ENCODE peak calls at places on chromosomes 16 and 17, in ten cellular contexts. K, I, D, S, X, A, E, W, U and C are unnamed samples. For H3K27me3, the result is how much of the 10 kb centered on the place peaks cover.

GRCh38 chr16:72620348-72620747 is 427.6 kb downstream of the ZFHX3 start:
- DNase-seq in D (no peak), X (no peak), S (no peak), I (no peak), E (no peak), W (no peak), U (no peak), A (no peak), K (no peak), C (no peak)

GRCh38 chr16:57386381-57386951 is 14.2 kb downstream of the CX3CL1 start:
- DNase-seq in S (no peak), E (no peak), D (no peak), X (no peak), I (no peak), A (no peak), U (peak), W (no peak), K (no peak), C (no peak)

GRCh38 chr16:85799497-85800320 is at the start of the genes COX4I1 and EMC8:
- DNase-seq in U (peak), A (peak), W (peak), E (peak), S (peak), K (peak), D (peak), X (peak), I (peak), C (peak)

GRCh38 chr16:10935491-10935890 is 6.8 kb downstream of the DEXI start:
- DNase-seq in U (no peak), E (no peak), D (no peak), S (no peak), A (no peak), W (no peak), I (no peak), X (no peak), K (no peak), C (no peak)

GRCh38 chr16:25523183-25523582 is 168.6 kb upstream of the HS3ST4 start:
- DNase-seq in E (no peak), U (no peak), K (peak), S (peak), X (no peak), W (no peak), I (no peak), D (no peak), A (no peak), C (no peak)

GRCh38 chr17:35700157-35700556 is 31.3 kb upstream of the RASL10B start:
- DNase-seq in W (no peak), K (no peak), U (no peak), X (no peak), E (no peak), I (no peak), S (no peak), A (no peak), D (peak), C (no peak)

GRCh38 chr16:87845807-87846619 is 23.3 kb downstream of the SLC7A5 start:
- DNase-seq in A (no peak), K (no peak), E (no peak), D (no peak), X (no peak), W (no peak), U (no peak), S (no peak), I (no peak), C (no peak)

GRCh38 chr16:7839568-7839967 is 506.9 kb downstream of the RBFOX1 start:
- DNase-seq in A (no peak), X (no peak), U (no peak), K (no peak), D (no peak), I (no peak), W (no peak), E (no peak), S (no peak), C (no peak)

GRCh38 chr17:40068917-40069750 is 6.4 kb downstream of the THRA start:
- DNase-seq in K (peak), U (peak), E (no peak), I (peak), X (peak), A (no peak), D (peak), S (peak), W (peak), C (peak)

GRCh38 chr16:50887500-50887899 is 145.6 kb downstream of the CYLD start:
- DNase-seq in K (no peak), A (no peak), E (no peak), D (no peak), I (no peak), X (no peak), U (no peak), W (no peak), S (no peak), C (no peak)

GRCh38 chr17:73165616-73166404 is 1.0 kb downstream of the SSTR2 start:
- DNase-seq in S (peak), D (no peak), K (peak), W (no peak), E (no peak), A (no peak), I (no peak), X (no peak), U (no peak), C (no peak)

GRCh38 chr17:10754861-10755591 is 25.2 kb upstream of the TMEM220 start:
- DNase-seq in I (no peak), X (no peak), S (peak), E (no peak), D (no peak), W (no peak), K (peak), U (peak), A (no peak), C (no peak)

GRCh38 chr16:12767897-12768296 is 35.8 kb downstream of the CPPED1 start:
- DNase-seq in S (no peak), K (no peak), I (no peak), D (no peak), E (no peak), W (no peak), X (no peak), A (no peak), U (peak), C (no peak)

GRCh38 chr16:3580686-3581085 is 3.5 kb upstream of the NLRC3 start:
- DNase-seq in U (no peak), D (no peak), W (no peak), S (no peak), K (no peak), A (no peak), E (no peak), I (no peak), X (no peak), C (no peak)

GRCh38 chr16:19948186-19949104 is 63.8 kb upstream of the GPRC5B start:
- DNase-seq in K (no peak), S (peak), E (no peak), I (no peak), X (no peak), U (no peak), A (no peak), D (no peak), W (no peak), C (no peak)

GRCh38 chr16:27753563-27753962 is 203.6 kb downstream of the KATNIP start:
- DNase-seq in W (no peak), K (no peak), S (no peak), A (no peak), X (no peak), U (no peak), E (no peak), D (no peak), I (no peak), C (no peak)

GRCh38 chr17:44197980-44198720 is 1.5 kb downstream of the ATXN7L3 start:
- DNase-seq in W (no peak), D (no peak), X (peak), S (peak), K (no peak), U (peak), E (no peak), I (no peak), A (peak), C (peak)

GRCh38 chr17:82023447-82024241 is 539 bp downstream of the LRRC45 start:
- DNase-seq in X (no peak), D (no peak), I (no peak), A (no peak), W (no peak), S (peak), U (peak), K (no peak), E (no peak), C (no peak)

GRCh38 chr16:78392585-78393195 is 293.2 kb downstream of the WWOX start:
- DNase-seq in S (no peak), D (no peak), I (no peak), W (no peak), E (no peak), U (no peak), X (no peak), K (no peak), A (no peak), C (no peak)

GRCh38 chr16:85399583-85400284 is 213.4 kb upstream of the GSE1 start:
- DNase-seq in I (no peak), E (no peak), D (no peak), S (no peak), X (no peak), W (no peak), K (no peak), A (no peak), U (no peak), C (no peak)

GRCh38 chr16:34078697-34079096 is 619.3 kb downstream of the TP53TG3F start:
- DNase-seq in W (peak), S (no peak), K (no peak), X (no peak), E (no peak), D (no peak), I (no peak), U (peak), A (no peak), C (no peak)

GRCh38 chr16:83356266-83356665 is 451.5 kb upstream of the HSBP1 start:
- DNase-seq in D (peak), W (peak), A (peak), U (peak), X (peak), K (peak), E (peak), I (no peak), S (peak), C (no peak)

GRCh38 chr17:83067071-83067717 is 12.2 kb upstream of the METRNL start:
- DNase-seq in I (no peak), S (no peak), X (no peak), K (peak), D (peak), U (no peak), A (no peak), E (no peak), W (no peak), C (no peak)

GRCh38 chr16:53055603-53056527 is 1.1 kb downstream of the CHD9 start:
- DNase-seq in U (peak), K (peak), X (peak), A (no peak), E (no peak), S (peak), D (peak), W (peak), I (no peak), C (no peak)

GRCh38 chr17:78176548-78177025 is 8.2 kb downstream of the SYNGR2 start:
- DNase-seq in S (peak), U (peak), K (peak), I (peak), A (no peak), E (no peak), W (no peak), D (peak), X (peak), C (peak)

GRCh38 chr17:79325707-79326106 is 251.1 kb downstream of the ENGASE start:
- DNase-seq in U (peak), E (no peak), W (no peak), D (no peak), X (no peak), A (no peak), S (peak), I (no peak), K (peak), C (no peak)
- H3K27me3 ChIP-seq in U (under half), E (half or more), W (under half), D (under half), X (under half), A (half or more), S (under half), I (under half), K (under half), C (under half)

GRCh38 chr17:30952645-30953393 is 18.0 kb upstream of the RNF135 start:
- DNase-seq in W (no peak), X (no peak), D (no peak), I (no peak), E (no peak), K (no peak), S (no peak), A (no peak), U (no peak), C (no peak)
- H3K27ac ChIP-seq in W (no peak), X (no peak), D (no peak), I (peak), E (no peak), K (no peak), S (no peak), A (no peak), U (no peak), C (no peak)

GRCh38 chr16:67613808-67614207 is 31.1 kb upstream of the CARMIL2 start:
- DNase-seq in U (no peak), K (peak), X (no peak), D (no peak), E (no peak), W (no peak), A (no peak), S (peak), I (no peak), C (no peak)
- TF ChIP-seq CTCF in U (no peak), K (peak), X (no peak), D (no peak), E (no peak), W (no peak), A (no peak), S (peak), I (no peak), C (no peak)

GRCh38 chr17:4643676-4644075 is 2.2 kb upstream of the ALOX15 start:
- DNase-seq in X (no peak), A (no peak), U (no peak), I (no peak), W (no peak), D (no peak), K (no peak), S (no peak), E (no peak), C (no peak)
- H3K27me3 ChIP-seq in X (under half), A (under half), U (half or more), I (under half), W (under half), D (under half), K (under half), S (half or more), E (under half), C (under half)

GRCh38 chr17:12730421-12730820 is 58.9 kb upstream of the ARHGAP44 start:
- DNase-seq in S (no peak), K (no peak), I (no peak), U (no peak), A (no peak), D (no peak), W (no peak), E (no peak), X (no peak), C (no peak)
- H3K27ac ChIP-seq in S (no peak), K (no peak), I (no peak), U (peak), A (peak), D (no peak), W (peak), E (no peak), X (no peak), C (no peak)

GRCh38 chr17:50177983-50178834 is 12.4 kb downstream of the SGCA start:
- DNase-seq in K (peak), A (peak), I (peak), W (peak), E (peak), D (peak), U (peak), X (peak), S (peak), C (peak)

GRCh38 chr17:50177476-50177875 is 11.7 kb downstream of the SGCA start:
- DNase-seq in K (no peak), E (no peak), I (no peak), U (no peak), W (no peak), A (no peak), D (no peak), X (no peak), S (no peak), C (no peak)

GRCh38 chr17:50175035-50175788 is 9.4 kb downstream of the SGCA start:
- DNase-seq in E (no peak), A (no peak), X (no peak), W (no peak), S (no peak), U (no peak), D (no peak), K (no peak), I (no peak), C (no peak)

GRCh38 chr17:50174444-50174843 is 8.6 kb downstream of the SGCA start:
- DNase-seq in K (no peak), S (no peak), U (no peak), X (no peak), D (no peak), W (no peak), E (no peak), A (no peak), I (no peak), C (no peak)

GRCh38 chr17:50176559-50177471 is 11.0 kb downstream of the SGCA start:
- DNase-seq in K (no peak), A (no peak), X (no peak), I (no peak), E (no peak), W (no peak), D (no peak), S (no peak), U (no peak), C (no peak)
- TF ChIP-seq CTCF in K (peak), A (no peak), X (no peak), I (no peak), E (peak), W (peak), D (no peak), S (peak), U (peak), C (no peak)

DNA sequence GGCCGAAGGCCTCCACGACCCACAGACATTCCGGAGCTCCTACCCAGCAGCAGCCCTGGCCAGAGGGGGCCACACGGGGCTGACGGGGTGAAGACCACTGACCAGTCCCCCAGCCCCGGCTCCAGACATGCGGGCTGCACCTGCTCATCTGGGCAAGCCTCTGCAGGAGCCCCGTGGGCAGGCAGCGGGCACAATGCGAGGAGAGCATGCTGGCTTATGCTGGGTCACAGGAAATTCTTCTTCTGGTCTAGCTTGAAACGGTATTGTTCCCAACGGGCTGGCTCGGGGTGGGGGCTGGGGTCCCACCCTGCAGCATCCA is 1.4 kb upstream of the HS3ST6 start:
- DNase-seq in E (no peak), D (no peak), U (no peak), S (no peak), I (no peak), K (no peak), A (no peak), X (no peak), W (no peak), C (no peak)
- H3K27me3 ChIP-seq in E (under half), D (under half), U (half or more), S (half or more), I (half or more), K (under half), A (under half), X (under half), W (half or more), C (half or more)

DNA sequence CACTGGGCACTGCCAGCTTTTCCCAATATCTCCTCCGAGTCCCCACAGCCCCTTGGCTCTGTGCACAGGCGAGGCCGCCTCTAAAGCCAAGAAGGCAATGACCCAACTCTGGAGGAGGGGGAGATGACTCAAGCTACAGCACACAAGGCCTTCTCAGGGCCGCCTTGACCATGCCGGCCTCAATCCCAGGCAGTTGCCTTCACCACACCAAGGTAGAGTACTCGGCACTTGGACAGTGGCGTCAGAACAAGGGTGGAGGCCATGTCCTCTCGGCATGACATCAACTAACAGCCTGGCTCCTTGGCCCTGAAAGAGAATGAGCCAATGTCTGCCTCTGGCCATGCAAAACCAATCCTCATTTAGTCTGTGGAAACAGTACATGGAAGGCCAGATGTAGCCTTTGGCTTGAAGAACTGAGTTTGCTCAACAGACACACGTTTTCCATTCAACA is 139.7 kb downstream of the XYLT1 start:
- DNase-seq in K (no peak), X (no peak), I (no peak), U (no peak), S (no peak), E (no peak), D (peak), W (no peak), A (no peak), C (no peak)
- H3K27ac ChIP-seq in K (no peak), X (no peak), I (no peak), U (no peak), S (no peak), E (no peak), D (peak), W (no peak), A (no peak), C (no peak)

GRCh38 chr17:30969989-30970680 is 704 bp upstream of the RNF135 start:
- DNase-seq in X (peak), A (no peak), K (peak), I (no peak), W (no peak), U (peak), D (no peak), E (no peak), S (peak), C (no peak)
- TF ChIP-seq CTCF in X (no peak), A (no peak), K (no peak), I (no peak), W (peak), U (no peak), D (no peak), E (no peak), S (no peak), C (peak)